ENCODE peak calls at places on chromosome 7, in five cellular contexts. D is B cell, G is neural progenitor cell, R is glutamatergic neuron, E is mammary epithelial cell. T is an unnamed sample.

GRCh38 chr7:117110480-117111315 is 157.4 kb downstream of the ST7 start:
- DNase-seq in D (peak), G (no peak), R (no peak), E (no peak), T (no peak)

GRCh38 chr7:13109201-13109600 is 421.8 kb downstream of the ARL4A start:
- DNase-seq in D (no peak), G (no peak), R (no peak), E (no peak), T (no peak)

GRCh38 chr7:99504281-99504602 is 220 bp upstream of the ZKSCAN5 start:
- DNase-seq in D (no peak), G (peak), R (peak), E (no peak), T (no peak)

GRCh38 chr7:126979722-126980121 is 273.0 kb downstream of the GRM8 start:
- DNase-seq in D (no peak), G (no peak), R (no peak), E (no peak), T (no peak)

GRCh38 chr7:130277763-130278643 is 11.3 kb downstream of the CPA2 start:
- DNase-seq in D (no peak), G (peak), R (peak), E (no peak), T (no peak)

GRCh38 chr7:133602291-133602690 is 349.4 kb downstream of the EXOC4 start:
- DNase-seq in D (no peak), G (no peak), R (no peak), E (peak), T (no peak)

GRCh38 chr7:107179326-107180163 is 10.7 kb downstream of the HBP1 start:
- DNase-seq in D (no peak), G (no peak), R (no peak), E (peak), T (no peak)

GRCh38 chr7:92255308-92255707 is 9.5 kb downstream of the ANKIB1 start:
- DNase-seq in D (no peak), G (no peak), R (no peak), E (peak), T (no peak)

GRCh38 chr7:48173983-48174382 is 2.7 kb downstream of the ABCA13 start:
- DNase-seq in D (no peak), G (no peak), R (no peak), E (peak), T (no peak)

GRCh38 chr7:5528071-5528814 is 104.6 kb upstream of the TNRC18 start:
- DNase-seq in D (no peak), G (peak), R (no peak), E (peak), T (no peak)

GRCh38 chr7:125390866-125391265 is 461.2 kb upstream of the POT1 start:
- DNase-seq in D (no peak), G (no peak), R (no peak), E (no peak), T (no peak)

DNA sequence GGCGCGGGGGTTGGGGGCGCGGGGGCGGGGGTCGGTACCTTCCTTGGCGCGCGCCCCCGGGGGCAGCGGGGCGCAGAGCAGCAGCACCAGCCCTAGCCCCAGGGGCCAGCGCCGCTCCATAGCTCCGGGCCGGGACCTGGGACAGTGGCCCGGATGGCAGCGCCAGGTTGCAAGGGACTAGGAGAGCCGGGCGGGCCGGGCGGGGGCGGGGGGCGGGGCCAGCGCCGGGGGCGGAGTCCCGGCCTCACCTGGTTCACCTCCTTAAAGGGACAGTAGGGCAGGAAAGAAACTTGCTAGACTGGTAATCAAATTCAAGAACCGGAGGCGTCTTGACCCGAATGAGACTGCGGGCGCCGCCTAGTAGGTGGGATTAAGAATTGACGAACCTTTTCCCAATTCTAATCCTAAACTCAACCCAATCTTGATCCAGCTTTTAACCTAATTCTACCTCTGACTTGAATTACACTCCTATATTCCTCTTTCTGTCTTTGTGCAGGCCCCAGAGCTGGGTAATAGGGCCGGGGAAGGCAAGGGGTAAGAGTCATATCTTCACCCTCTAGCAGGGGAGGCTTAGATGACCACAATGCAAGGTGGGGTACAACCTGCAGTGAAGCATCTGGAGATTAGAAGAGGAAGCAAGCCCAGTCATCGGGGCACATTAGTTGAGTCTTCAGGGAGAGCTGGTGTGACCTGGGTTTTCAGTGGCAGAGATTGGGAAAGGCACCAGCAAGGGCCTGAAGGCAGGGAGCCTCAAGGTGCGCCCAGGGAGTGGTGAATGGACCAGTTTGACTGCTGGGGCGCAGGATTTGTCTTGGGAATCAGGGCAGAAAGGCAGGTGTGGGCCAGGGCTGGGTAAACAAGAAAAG is at the start of gene EPHA1:
- DNase-seq in D (peak), G (peak), R (no peak), E (peak), T (no peak)
- TF ChIP-seq CTCF in D (no peak), G (peak), R (no peak), E (peak), T (peak)

GRCh38 chr7:101127460-101128039 is 646 bp downstream of the SERPINE1 start:
- DNase-seq in D (no peak), G (no peak), R (no peak), E (no peak), T (no peak)

GRCh38 chr7:101124376-101125056 is 2.4 kb upstream of the SERPINE1 start:
- DNase-seq in D (no peak), G (no peak), R (no peak), E (peak), T (no peak)

GRCh38 chr7:101125989-101126650 is 784 bp upstream of the SERPINE1 start:
- DNase-seq in D (no peak), G (no peak), R (no peak), E (peak), T (peak)

GRCh38 chr7:101128040-101128834 is 1.3 kb downstream of the SERPINE1 start:
- DNase-seq in D (no peak), G (no peak), R (no peak), E (peak), T (no peak)

DNA sequence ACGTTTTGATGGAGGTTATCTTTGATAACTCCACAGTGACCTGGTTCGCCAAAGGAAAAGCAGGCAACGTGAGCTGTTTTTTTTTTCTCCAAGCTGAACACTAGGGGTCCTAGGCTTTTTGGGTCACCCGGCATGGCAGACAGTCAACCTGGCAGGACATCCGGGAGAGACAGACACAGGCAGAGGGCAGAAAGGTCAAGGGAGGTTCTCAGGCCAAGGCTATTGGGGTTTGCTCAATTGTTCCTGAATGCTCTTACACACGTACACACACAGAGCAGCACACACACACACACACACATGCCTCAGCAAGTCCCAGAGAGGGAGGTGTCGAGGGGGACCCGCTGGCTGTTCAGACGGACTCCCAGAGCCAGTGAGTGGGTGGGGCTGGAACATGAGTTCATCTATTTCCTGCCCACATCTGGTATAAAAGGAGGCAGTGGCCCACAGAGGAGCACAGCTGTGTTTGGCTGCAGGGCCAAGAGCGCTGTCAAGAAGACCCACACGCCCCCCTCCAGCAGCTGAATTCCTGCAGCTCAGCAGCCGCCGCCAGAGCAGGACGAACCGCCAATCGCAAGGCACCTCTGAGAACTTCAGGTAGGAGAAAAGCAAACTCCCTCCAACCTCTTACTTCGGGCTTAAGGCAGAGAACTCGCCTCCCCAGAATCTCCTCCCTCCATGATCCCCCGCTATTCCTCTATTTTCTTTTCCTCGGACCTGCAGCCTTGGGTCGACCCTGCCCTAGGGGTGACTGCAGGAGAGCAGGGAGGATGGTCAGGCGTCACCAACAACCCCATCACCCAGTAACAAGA is at the start of gene SERPINE1:
- DNase-seq in D (no peak), G (peak), R (no peak), E (peak), T (peak)
- TF ChIP-seq CTCF in D (no peak), G (peak), R (peak), E (no peak), T (peak)

GRCh38 chr7:51318886-51319579 is 2.4 kb upstream of the COBL start:
- DNase-seq in D (no peak), G (no peak), R (no peak), E (no peak), T (no peak)
- TF ChIP-seq CTCF in D (no peak), G (no peak), R (no peak), E (no peak), T (no peak)

GRCh38 chr7:69893915-69894314 is 295.6 kb downstream of the AUTS2 start:
- DNase-seq in D (no peak), G (peak), R (no peak), E (no peak), T (no peak)
- TF ChIP-seq CTCF in D (peak), G (peak), R (no peak), E (no peak), T (peak)

DNA sequence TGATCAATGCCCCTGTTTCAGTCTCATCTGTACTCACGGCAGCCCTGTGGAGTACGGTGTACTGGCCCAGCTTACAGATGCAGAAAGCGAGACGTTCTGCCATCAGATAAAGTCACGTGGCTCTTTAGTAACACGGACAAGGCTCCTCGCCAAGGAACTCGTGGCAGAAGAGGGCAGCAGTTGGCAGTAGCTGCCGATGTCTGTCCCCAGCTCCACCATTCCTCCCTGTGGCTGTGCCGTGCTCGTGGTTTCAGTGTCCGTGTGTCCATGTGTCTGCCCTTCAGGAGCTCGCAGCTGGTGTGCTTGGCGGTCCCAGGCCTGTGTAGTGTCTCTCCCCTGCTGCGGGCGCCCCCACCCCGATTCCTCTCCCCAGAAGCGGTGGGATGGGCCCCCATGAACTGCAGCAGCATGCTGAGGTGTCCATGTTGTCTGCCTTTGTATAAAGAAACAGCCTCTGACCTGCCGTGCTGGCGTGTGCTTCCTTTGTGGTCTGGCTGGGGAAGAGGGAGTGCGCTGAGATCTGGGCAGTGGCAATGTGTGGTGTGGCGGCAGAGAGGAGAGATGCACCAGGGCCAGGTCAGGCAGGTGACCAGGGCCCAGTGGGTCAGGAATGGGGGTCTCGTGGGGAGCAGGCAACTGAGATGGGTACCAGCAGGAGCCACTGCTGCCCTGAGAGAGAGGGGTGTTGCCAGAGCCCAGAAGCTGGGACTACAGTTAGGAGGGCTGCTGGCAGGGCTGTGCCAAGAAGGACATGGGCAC is 9.8 kb downstream of the RHBDD2 start:
- DNase-seq in D (no peak), G (no peak), R (no peak), E (no peak), T (no peak)
- TF ChIP-seq CTCF in D (no peak), G (no peak), R (no peak), E (no peak), T (no peak)

GRCh38 chr7:80135306-80136104 is 874 bp downstream of the GNAI1 start:
- DNase-seq in D (no peak), G (peak), R (no peak), E (peak), T (no peak)
- TF ChIP-seq CTCF in D (no peak), G (no peak), R (no peak), E (no peak), T (no peak)

DNA sequence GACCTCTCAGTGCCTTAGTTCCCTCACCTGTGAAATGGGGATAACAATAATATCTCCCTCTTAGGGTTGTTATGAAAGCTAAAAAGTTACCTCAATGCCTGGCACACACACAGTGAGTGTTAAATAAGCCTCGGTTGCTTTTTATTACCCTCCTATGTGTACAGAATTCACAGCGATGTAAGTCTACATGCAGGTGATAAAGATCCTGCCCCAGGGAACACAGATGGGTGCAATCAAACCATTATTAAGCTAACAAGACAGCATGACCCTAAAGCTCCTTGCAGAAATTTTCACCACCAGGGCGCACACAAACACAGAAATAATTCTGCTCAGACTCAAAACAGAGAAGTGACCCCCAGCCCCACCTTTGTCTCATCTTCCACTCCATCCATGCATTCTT is 261.9 kb downstream of the SNX10 start:
- DNase-seq in D (no peak), G (no peak), R (no peak), E (no peak), T (no peak)
- TF ChIP-seq CTCF in D (no peak), G (no peak), R (no peak), E (no peak), T (no peak)

GRCh38 chr7:151897201-151897711 is 20.3 kb upstream of the PRKAG2 start:
- DNase-seq in D (no peak), G (peak), R (no peak), E (peak), T (no peak)
- TF ChIP-seq CTCF in D (no peak), G (no peak), R (no peak), E (no peak), T (peak)

T was measured in chondrocyte.